ENCODE peak calls at places on chromosomes 5 and 9, in four cellular contexts. V is bronchial epithelial cell; G is ascending aorta; M is CD4-positive, CD25-positive, alpha-beta regulatory T cell. F is an unnamed sample.

GRCh38 chr5:1420211-1421195 is 24.7 kb downstream of the SLC6A3 start:
- DNase-seq in G (peak), M (no peak), V (peak), F (no peak)

GRCh38 chr9:18721267-18722079 is 247.5 kb downstream of the ADAMTSL1 start:
- DNase-seq in G (no peak), M (no peak), V (no peak), F (no peak)

GRCh38 chr5:59236448-59236847 is 653.6 kb downstream of the RAB3C start:
- DNase-seq in V (no peak), M (no peak), G (no peak), F (no peak)

GRCh38 chr5:57538341-57538955 is 55.8 kb upstream of the ACTBL2 start:
- DNase-seq in M (no peak), G (no peak), V (peak), F (peak)

GRCh38 chr9:79057576-79057975 is 514.2 kb upstream of the TLE4 start:
- DNase-seq in G (no peak), V (no peak), M (no peak), F (no peak)

GRCh38 chr9:18333157-18333556 is 140.8 kb upstream of the ADAMTSL1 start:
- DNase-seq in V (peak), G (no peak), M (no peak), F (no peak)

GRCh38 chr5:175382171-175382570 is 61.8 kb downstream of the DRD1 start:
- DNase-seq in M (no peak), G (no peak), V (no peak), F (no peak)

GRCh38 chr9:76269789-76270188 is 124.4 kb downstream of the RFK start:
- DNase-seq in M (no peak), G (no peak), V (peak), F (no peak)

GRCh38 chr5:93800988-93801811 is 59.8 kb upstream of the POU5F2 start:
- DNase-seq in G (no peak), V (peak), M (peak), F (peak)

GRCh38 chr9:35538361-35539234 is 48.7 kb downstream of the RUSC2 start:
- DNase-seq in M (no peak), V (peak), G (peak), F (no peak)

GRCh38 chr9:73719660-73720059 is 568.0 kb downstream of the ANXA1 start:
- DNase-seq in M (no peak), V (peak), G (no peak), F (no peak)

GRCh38 chr5:143605403-143606005 is 202.0 kb upstream of the NR3C1 start:
- DNase-seq in V (no peak), M (peak), G (peak), F (no peak)

GRCh38 chr5:54455413-54456157 is at the start of gene HSPB3:
- DNase-seq in G (peak), M (no peak), V (no peak), F (peak)

GRCh38 chr9:133120343-133121199 is 469 bp downstream of the RALGDS start:
- DNase-seq in M (peak), V (no peak), G (no peak), F (peak)

GRCh38 chr9:128070874-128071273 is 2.8 kb downstream of the SLC25A25 start:
- DNase-seq in V (no peak), G (no peak), M (no peak), F (no peak)

GRCh38 chr9:136572596-136573313 is 26.9 kb upstream of the NOTCH1 start:
- DNase-seq in G (no peak), M (no peak), V (no peak), F (no peak)

GRCh38 chr5:36273809-36274526 is 27.7 kb downstream of the RANBP3L start:
- DNase-seq in V (no peak), G (no peak), M (no peak), F (no peak)

GRCh38 chr5:179953934-179954833 is 46.5 kb upstream of the TBC1D9B start:
- DNase-seq in G (no peak), M (no peak), V (no peak), F (no peak)

GRCh38 chr9:78133751-78134150 is 102.1 kb upstream of the CEP78 start:
- DNase-seq in G (no peak), V (no peak), M (no peak), F (no peak)

GRCh38 chr5:151239237-151239861 is 13.6 kb upstream of the GM2A start:
- DNase-seq in G (peak), M (no peak), V (no peak), F (peak)

GRCh38 chr9:137436761-137437600 is 4.2 kb downstream of the ENTPD8 start:
- DNase-seq in G (no peak), M (no peak), V (no peak), F (no peak)

GRCh38 chr9:135370411-135371375 is 108.9 kb upstream of the PPP1R26 start:
- DNase-seq in G (no peak), V (no peak), M (no peak), F (no peak)

GRCh38 chr5:854217-854616 is 3.4 kb upstream of the ZDHHC11 start:
- DNase-seq in V (no peak), M (no peak), G (no peak), F (no peak)

GRCh38 chr9:115923903-115924668 is 229.5 kb upstream of the PAPPA start:
- DNase-seq in G (no peak), V (no peak), M (no peak), F (no peak)

GRCh38 chr5:15209053-15209762 is 290.8 kb upstream of the FBXL7 start:
- DNase-seq in M (no peak), V (peak), G (no peak), F (no peak)

GRCh38 chr5:150473673-150474358 is 24.3 kb upstream of the RPS14 start:
- DNase-seq in V (peak), M (no peak), G (no peak), F (no peak)

GRCh38 chr9:124480621-124480981 is 26.6 kb downstream of the NR5A1 start:
- DNase-seq in V (peak), G (no peak), M (peak), F (peak)

GRCh38 chr5:76517334-76517733 is 105.9 kb downstream of the F2RL2 start:
- DNase-seq in V (no peak), M (no peak), G (no peak), F (no peak)

GRCh38 chr5:55848783-55849182 is 2.4 kb upstream of the IL31RA start:
- DNase-seq in M (no peak), G (no peak), V (no peak), F (no peak)

GRCh38 chr9:2523601-2524000 is 98.0 kb upstream of the VLDLR start:
- DNase-seq in M (no peak), V (no peak), G (no peak), F (no peak)

GRCh38 chr9:87201316-87201715 is 254.0 kb upstream of the GAS1 start:
- DNase-seq in G (no peak), V (no peak), M (no peak), F (peak)

GRCh38 chr5:53361708-53362107 is 118.7 kb upstream of the FST start:
- DNase-seq in M (no peak), G (no peak), V (peak), F (no peak)

GRCh38 chr9:114995681-114996221 is 65.4 kb upstream of the TNFSF8 start:
- DNase-seq in M (no peak), V (no peak), G (no peak), F (no peak)

GRCh38 chr5:68911840-68912690 is 181.7 kb upstream of the SLC30A5 start:
- DNase-seq in V (peak), G (no peak), M (no peak), F (peak)

GRCh38 chr9:88177343-88177742 is 39.1 kb upstream of the SPATA31C2 start:
- DNase-seq in V (no peak), M (no peak), G (no peak), F (no peak)

GRCh38 chr5:138873096-138873885 is 1.8 kb downstream of the LRRTM2 start:
- DNase-seq in M (no peak), G (no peak), V (no peak), F (peak)

F was measured in A673.